ENCODE peak calls at places on chromosomes 16 and 17, in six cellular contexts. Z, J, T, M, A and W are unnamed samples.

GRCh38 chr17:54947396-54947795 is 21.1 kb downstream of the COX11 start:
- DNase-seq in Z (no peak), J (no peak), T (no peak), M (no peak), A (no peak), W (no peak)

GRCh38 chr17:43092891-43093290 is 32.3 kb downstream of the BRCA1 start:
- DNase-seq in Z (no peak), J (no peak), T (no peak), M (no peak), A (no peak), W (no peak)

GRCh38 chr16:72203401-72203800 is 31.4 kb upstream of the PMFBP1 start:
- DNase-seq in Z (no peak), J (no peak), T (no peak), M (peak; percentile 52), A (peak; percentile 9), W (peak; percentile 28)

GRCh38 chr17:6927290-6927844 is 68.5 kb upstream of the ALOX12 start:
- DNase-seq in Z (no peak), J (no peak), T (no peak), M (no peak), A (no peak), W (no peak)

GRCh38 chr16:20844054-20844453 is 37.7 kb downstream of the REXO5 start:
- DNase-seq in Z (no peak), J (no peak), T (no peak), M (no peak), A (no peak), W (no peak)

GRCh38 chr17:44557653-44558285 is 485 bp downstream of the FZD2 start:
- DNase-seq in Z (no peak), J (peak; percentile 36), T (peak; percentile 69), M (peak; percentile 25), A (peak; percentile 33), W (no peak)

GRCh38 chr16:2102471-2102870 is 33.2 kb downstream of the PKD1 start:
- DNase-seq in Z (no peak), J (no peak), T (no peak), M (no peak), A (no peak), W (no peak)

GRCh38 chr16:9955677-9956076 is 226.6 kb downstream of the GRIN2A start:
- DNase-seq in Z (no peak), J (no peak), T (no peak), M (no peak), A (no peak), W (no peak)

GRCh38 chr17:63270610-63271009 is 175.5 kb downstream of the CYB561 start:
- DNase-seq in Z (no peak), J (no peak), T (no peak), M (no peak), A (no peak), W (no peak)

GRCh38 chr17:82153745-82154375 is 55.8 kb upstream of the FASN start:
- DNase-seq in Z (peak; percentile 88), J (peak; percentile 88), T (peak; percentile 90), M (peak; percentile 93), A (peak; percentile 81), W (peak; percentile 94)

GRCh38 chr17:8253801-8254200 is 4.7 kb downstream of the PFAS start:
- DNase-seq in Z (no peak), J (no peak), T (no peak), M (peak; percentile 25), A (no peak), W (no peak)

GRCh38 chr17:75131278-75132017 is at the start of gene NT5C:
- DNase-seq in Z (peak; percentile 88), J (peak; percentile 82), T (peak; percentile 91), M (peak; percentile 85), A (peak; percentile 90), W (peak; percentile 94)

GRCh38 chr17:75129576-75129975 is 2.0 kb downstream of the NT5C start:
- DNase-seq in Z (no peak), J (no peak), T (no peak), M (no peak), A (no peak), W (no peak)

GRCh38 chr17:75128694-75129505 is 2.6 kb downstream of the NT5C start:
- DNase-seq in Z (no peak), J (no peak), T (no peak), M (no peak), A (no peak), W (no peak)

GRCh38 chr17:75130059-75130631 is 1.4 kb downstream of the NT5C start:
- DNase-seq in Z (no peak), J (no peak), T (no peak), M (no peak), A (no peak), W (no peak)

GRCh38 chr17:75130632-75131277 is 787 bp downstream of the NT5C start:
- DNase-seq in Z (peak; percentile 74), J (peak; percentile 47), T (peak; percentile 84), M (peak; percentile 44), A (peak; percentile 62), W (peak; percentile 57)
- TF ChIP-seq POLR2A in Z (no peak), J (no peak), T (no peak), M (no peak), A (no peak), W (no peak)

GRCh38 chr16:17293813-17294558 is 176.8 kb downstream of the XYLT1 start:
- DNase-seq in Z (no peak), J (no peak), T (no peak), M (no peak), A (no peak), W (no peak)
- TF ChIP-seq POLR2AphosphoS5 in Z (no peak), J (no peak), T (no peak), M (no peak), A (no peak), W (no peak)

GRCh38 chr17:40076101-40076498 is 13.3 kb downstream of the THRA start:
- DNase-seq in Z (no peak), J (no peak), T (no peak), M (no peak), A (no peak), W (no peak)
- TF ChIP-seq POLR2A in Z (no peak), J (no peak), T (no peak), M (no peak), A (no peak), W (no peak)

GRCh38 chr16:30912794-30913412 is 10.5 kb upstream of the FBXL19 start:
- DNase-seq in Z (no peak), J (no peak), T (no peak), M (no peak), A (no peak), W (no peak)
- TF ChIP-seq POLR2AphosphoS5 in Z (no peak), J (no peak), T (no peak), M (no peak), A (no peak), W (no peak)

GRCh38 chr16:8866118-8866883 is 2.5 kb downstream of the CARHSP1 start:
- DNase-seq in Z (no peak), J (peak; percentile 49), T (peak; percentile 89), M (no peak), A (peak; percentile 54), W (no peak)

GRCh38 chr16:8869212-8869987 is 594 bp upstream of the CARHSP1 start:
- DNase-seq in Z (peak; percentile 61), J (no peak), T (no peak), M (no peak), A (no peak), W (no peak)

GRCh38 chr16:8866884-8867482 is 1.8 kb downstream of the CARHSP1 start:
- DNase-seq in Z (no peak), J (no peak), T (no peak), M (no peak), A (peak; percentile 34), W (no peak)

GRCh38 chr16:8867483-8868271 is 1.1 kb downstream of the CARHSP1 start:
- DNase-seq in Z (peak; percentile 41), J (peak; percentile 62), T (peak; percentile 80), M (peak; percentile 45), A (peak; percentile 73), W (no peak)

GRCh38 chr16:8868272-8869211 is at the start of gene CARHSP1:
- DNase-seq in Z (peak; percentile 99), J (peak; percentile 89), T (peak; percentile 93), M (peak; percentile 88), A (peak; percentile 90), W (peak; percentile 95)
- TF ChIP-seq POLR2A in Z (peak; percentile 88), J (no peak), T (peak; percentile 9), M (peak; percentile 69), A (peak; percentile 87), W (peak; percentile 64)

GRCh38 chr17:48077555-48077954 is 23.7 kb downstream of the CBX1 start:
- DNase-seq in Z (no peak), J (no peak), T (no peak), M (no peak), A (no peak), W (no peak)

GRCh38 chr17:48068491-48068961 is 20.4 kb downstream of the NFE2L1 start:
- DNase-seq in Z (peak; percentile 30), J (no peak), T (peak; percentile 19), M (no peak), A (no peak), W (no peak)

GRCh38 chr17:48070195-48070594 is 22.0 kb downstream of the NFE2L1 start:
- DNase-seq in Z (no peak), J (no peak), T (no peak), M (no peak), A (no peak), W (no peak)

GRCh38 chr17:48071654-48072053 is 23.5 kb downstream of the NFE2L1 start:
- DNase-seq in Z (no peak), J (no peak), T (peak; percentile 10), M (no peak), A (no peak), W (no peak)

DNA sequence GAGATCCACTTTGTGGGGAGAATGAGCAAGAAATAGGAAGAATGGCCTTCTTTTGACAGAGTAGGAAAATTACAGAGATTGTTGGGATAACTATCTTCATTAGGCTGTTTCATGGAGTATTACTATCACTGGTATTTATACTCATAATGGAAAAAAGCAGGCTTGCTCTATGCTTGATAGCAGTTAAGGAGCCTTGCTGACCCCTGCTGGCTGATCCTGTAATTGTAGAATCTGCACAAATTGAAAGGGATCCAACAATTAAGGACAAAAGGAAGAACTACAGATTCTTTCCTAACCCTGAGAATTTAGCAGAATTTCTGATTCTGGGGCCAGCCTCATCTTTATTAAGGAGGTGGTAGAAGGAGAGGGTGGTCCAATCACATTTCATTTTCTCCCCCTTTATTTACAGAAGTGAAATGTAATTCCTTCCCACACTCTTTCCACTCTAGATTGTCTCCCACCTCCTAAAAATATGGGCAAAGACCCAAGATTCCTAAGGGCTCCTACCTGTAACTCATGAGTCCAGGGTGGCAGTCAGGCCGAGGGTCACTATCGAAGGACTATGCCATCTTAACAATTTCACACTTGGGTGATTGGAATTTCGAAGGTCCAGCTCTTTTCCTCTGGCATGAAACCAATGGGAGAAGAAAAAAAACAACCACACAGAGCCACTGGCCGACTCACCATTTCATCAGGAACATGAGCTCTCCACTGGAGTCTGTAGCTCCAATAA is 26.3 kb downstream of the NFE2L1 start:
- DNase-seq in Z (peak; percentile 53), J (peak; percentile 83), T (peak; percentile 86), M (peak; percentile 76), A (peak; percentile 84), W (no peak)
- TF ChIP-seq POLR2AphosphoS5 in Z (no peak), J (no peak), T (no peak), M (no peak), A (peak; percentile 31), W (no peak)

GRCh38 chr16:525520-526180 is 1.9 kb upstream of the CAPN15 start:
- DNase-seq in Z (peak; percentile 41), J (no peak), T (no peak), M (no peak), A (no peak), W (no peak)
- TF ChIP-seq POLR2A in Z (no peak), J (no peak), T (no peak), M (no peak), A (no peak), W (no peak)

GRCh38 chr17:80791758-80792284 is 199.8 kb upstream of the CHMP6 start:
- DNase-seq in Z (peak; percentile 72), J (peak; percentile 41), T (peak; percentile 93), M (peak; percentile 34), A (peak; percentile 55), W (no peak)
- TF ChIP-seq POLR2AphosphoS5 in Z (no peak), J (peak; percentile 51), T (peak; percentile 30), M (peak; percentile 34), A (peak; percentile 72), W (no peak)